ENCODE peak calls at places on chromosome 5, in seven cellular contexts. One of them, this sample, is unnamed. For H3K27me3 and H3K36me3, the result is how much of the 10 kb centered on the place peaks cover.

GRCh38 chr5:55682071-55682470 is 30.1 kb downstream of the SLC38A9 start:
- DNase-seq in colonic mucosa: no peak
- DNase-seq in SK-N-SH: no peak
- DNase-seq in psoas muscle: no peak
- DNase-seq in esophagus squamous epithelium: no peak
- DNase-seq in DND-41: no peak
- DNase-seq in body of pancreas: no peak
- DNase-seq in this sample: no peak

GRCh38 chr5:95723632-95724369 is 7.3 kb upstream of the RHOBTB3 start:
- DNase-seq in esophagus squamous epithelium: no peak
- DNase-seq in colonic mucosa: no peak
- DNase-seq in SK-N-SH: peak
- DNase-seq in body of pancreas: peak
- DNase-seq in psoas muscle: no peak
- DNase-seq in DND-41: peak
- DNase-seq in this sample: no peak

GRCh38 chr5:38809388-38810359 is 36.1 kb upstream of the OSMR start:
- DNase-seq in psoas muscle: peak
- DNase-seq in DND-41: peak
- DNase-seq in colonic mucosa: peak
- DNase-seq in SK-N-SH: peak
- DNase-seq in esophagus squamous epithelium: peak
- DNase-seq in body of pancreas: peak
- DNase-seq in this sample: peak

GRCh38 chr5:5638193-5638592 is 215.7 kb downstream of the ICE1 start:
- DNase-seq in colonic mucosa: no peak
- DNase-seq in psoas muscle: no peak
- DNase-seq in body of pancreas: no peak
- DNase-seq in SK-N-SH: peak
- DNase-seq in DND-41: no peak
- DNase-seq in esophagus squamous epithelium: no peak
- DNase-seq in this sample: no peak

GRCh38 chr5:149747833-149748366 is 17.8 kb downstream of the PPARGC1B start:
- DNase-seq in DND-41: no peak
- DNase-seq in psoas muscle: no peak
- DNase-seq in esophagus squamous epithelium: no peak
- DNase-seq in SK-N-SH: no peak
- DNase-seq in colonic mucosa: no peak
- DNase-seq in body of pancreas: no peak
- DNase-seq in this sample: no peak

GRCh38 chr5:73950441-73950873 is 324.5 kb downstream of the ARHGEF28 start:
- DNase-seq in body of pancreas: no peak
- DNase-seq in esophagus squamous epithelium: no peak
- DNase-seq in SK-N-SH: no peak
- DNase-seq in DND-41: no peak
- DNase-seq in psoas muscle: no peak
- DNase-seq in colonic mucosa: no peak
- DNase-seq in this sample: no peak

GRCh38 chr5:77145666-77146065 is 58.6 kb upstream of the ZBED3 start:
- DNase-seq in DND-41: no peak
- DNase-seq in esophagus squamous epithelium: no peak
- DNase-seq in psoas muscle: no peak
- DNase-seq in colonic mucosa: no peak
- DNase-seq in SK-N-SH: no peak
- DNase-seq in body of pancreas: no peak
- DNase-seq in this sample: no peak

GRCh38 chr5:133400120-133400519 is 212.2 kb downstream of the FSTL4 start:
- DNase-seq in colonic mucosa: no peak
- DNase-seq in psoas muscle: no peak
- DNase-seq in SK-N-SH: no peak
- DNase-seq in body of pancreas: no peak
- DNase-seq in esophagus squamous epithelium: no peak
- DNase-seq in DND-41: no peak
- DNase-seq in this sample: no peak

GRCh38 chr5:54278979-54279717 is 31.2 kb downstream of the ARL15 start:
- DNase-seq in SK-N-SH: no peak
- DNase-seq in esophagus squamous epithelium: no peak
- DNase-seq in body of pancreas: no peak
- DNase-seq in colonic mucosa: no peak
- DNase-seq in psoas muscle: no peak
- DNase-seq in DND-41: no peak
- DNase-seq in this sample: no peak

GRCh38 chr5:18067615-18068014 is 433.4 kb downstream of the TAF11L14 start:
- DNase-seq in body of pancreas: no peak
- DNase-seq in psoas muscle: no peak
- DNase-seq in colonic mucosa: no peak
- DNase-seq in SK-N-SH: no peak
- DNase-seq in esophagus squamous epithelium: no peak
- DNase-seq in DND-41: no peak
- DNase-seq in this sample: no peak

GRCh38 chr5:68287976-68288755 is 72.6 kb downstream of the PIK3R1 start:
- DNase-seq in esophagus squamous epithelium: no peak
- DNase-seq in DND-41: peak
- DNase-seq in SK-N-SH: peak
- DNase-seq in psoas muscle: peak
- DNase-seq in colonic mucosa: peak
- DNase-seq in body of pancreas: peak
- DNase-seq in this sample: peak

GRCh38 chr5:139709587-139710369 is 61.6 kb downstream of the CXXC5 start:
- DNase-seq in DND-41: peak
- DNase-seq in SK-N-SH: peak
- DNase-seq in esophagus squamous epithelium: no peak
- DNase-seq in psoas muscle: peak
- DNase-seq in body of pancreas: peak
- DNase-seq in colonic mucosa: no peak
- DNase-seq in this sample: peak

GRCh38 chr5:14235872-14236271 is 92.7 kb downstream of the TRIO start:
- DNase-seq in colonic mucosa: no peak
- DNase-seq in psoas muscle: no peak
- DNase-seq in DND-41: no peak
- DNase-seq in body of pancreas: no peak
- DNase-seq in esophagus squamous epithelium: no peak
- DNase-seq in SK-N-SH: no peak
- DNase-seq in this sample: no peak

GRCh38 chr5:505946-506555 is 18.2 kb downstream of the SLC9A3 start:
- DNase-seq in esophagus squamous epithelium: no peak
- DNase-seq in SK-N-SH: no peak
- DNase-seq in colonic mucosa: peak
- DNase-seq in DND-41: no peak
- DNase-seq in psoas muscle: no peak
- DNase-seq in body of pancreas: peak
- DNase-seq in this sample: no peak

GRCh38 chr5:65338606-65339151 is 143.0 kb downstream of the ADAMTS6 start:
- DNase-seq in esophagus squamous epithelium: no peak
- DNase-seq in SK-N-SH: no peak
- DNase-seq in psoas muscle: peak
- DNase-seq in colonic mucosa: no peak
- DNase-seq in body of pancreas: no peak
- DNase-seq in DND-41: no peak
- DNase-seq in this sample: no peak

GRCh38 chr5:111830333-111830732 is 73.3 kb upstream of the NREP start:
- DNase-seq in colonic mucosa: no peak
- DNase-seq in body of pancreas: no peak
- DNase-seq in psoas muscle: no peak
- DNase-seq in esophagus squamous epithelium: no peak
- DNase-seq in SK-N-SH: no peak
- DNase-seq in DND-41: no peak
- DNase-seq in this sample: no peak

GRCh38 chr5:149837680-149838269 is 106.8 kb downstream of the PDE6A start:
- DNase-seq in DND-41: peak
- DNase-seq in colonic mucosa: peak
- DNase-seq in SK-N-SH: peak
- DNase-seq in esophagus squamous epithelium: no peak
- DNase-seq in body of pancreas: peak
- DNase-seq in psoas muscle: peak
- DNase-seq in this sample: no peak

GRCh38 chr5:173323121-173323798 is 5.0 kb downstream of the STC2 start:
- DNase-seq in colonic mucosa: no peak
- DNase-seq in esophagus squamous epithelium: no peak
- DNase-seq in body of pancreas: no peak
- DNase-seq in psoas muscle: no peak
- DNase-seq in SK-N-SH: no peak
- DNase-seq in DND-41: no peak
- DNase-seq in this sample: no peak
- H3K27me3 ChIP-seq in colonic mucosa: under half
- H3K27me3 ChIP-seq in esophagus squamous epithelium: half or more
- H3K27me3 ChIP-seq in body of pancreas: under half
- H3K27me3 ChIP-seq in psoas muscle: under half
- H3K27me3 ChIP-seq in SK-N-SH: under half
- H3K27me3 ChIP-seq in DND-41: under half
- H3K27me3 ChIP-seq in this sample: under half

GRCh38 chr5:84088996-84089395 is 295.7 kb downstream of the EDIL3 start:
- DNase-seq in esophagus squamous epithelium: no peak
- DNase-seq in colonic mucosa: peak
- DNase-seq in DND-41: no peak
- DNase-seq in SK-N-SH: peak
- DNase-seq in body of pancreas: no peak
- DNase-seq in psoas muscle: no peak
- DNase-seq in this sample: no peak
- TF ChIP-seq CTCF in esophagus squamous epithelium: no peak
- TF ChIP-seq CTCF in colonic mucosa: no peak
- TF ChIP-seq CTCF in DND-41: peak
- TF ChIP-seq CTCF in SK-N-SH: peak
- TF ChIP-seq CTCF in body of pancreas: no peak
- TF ChIP-seq CTCF in psoas muscle: no peak
- TF ChIP-seq CTCF in this sample: peak

DNA sequence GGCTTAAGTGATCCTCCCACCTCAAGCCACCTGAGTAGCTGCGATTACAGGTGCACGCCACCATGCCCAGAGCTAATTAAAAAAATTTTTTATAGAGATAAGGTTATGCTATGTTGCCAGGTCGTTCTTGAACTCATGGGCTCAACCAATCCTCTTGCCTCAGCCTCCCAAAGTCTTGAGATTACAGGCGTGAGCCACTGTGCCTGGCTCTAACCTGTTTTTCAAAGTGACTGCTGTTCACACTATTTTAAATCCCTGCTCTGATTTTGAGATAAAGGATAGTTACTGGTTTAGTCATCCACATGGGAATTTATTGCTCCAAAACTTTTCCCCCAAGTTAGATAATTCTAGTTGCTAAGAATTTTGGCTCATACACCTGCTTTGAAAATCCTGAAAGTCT is 48.2 kb upstream of the MTMR12 start:
- DNase-seq in body of pancreas: no peak
- DNase-seq in esophagus squamous epithelium: no peak
- DNase-seq in SK-N-SH: no peak
- DNase-seq in psoas muscle: no peak
- DNase-seq in colonic mucosa: no peak
- DNase-seq in DND-41: no peak
- DNase-seq in this sample: no peak
- H3K36me3 ChIP-seq in body of pancreas: under half
- H3K36me3 ChIP-seq in esophagus squamous epithelium: half or more
- H3K36me3 ChIP-seq in SK-N-SH: under half
- H3K36me3 ChIP-seq in psoas muscle: half or more
- H3K36me3 ChIP-seq in colonic mucosa: under half
- H3K36me3 ChIP-seq in DND-41: half or more
- H3K36me3 ChIP-seq in this sample: under half

GRCh38 chr5:154570572-154571324 is 92.7 kb upstream of the HAND1 start:
- DNase-seq in colonic mucosa: no peak
- DNase-seq in body of pancreas: no peak
- DNase-seq in esophagus squamous epithelium: no peak
- DNase-seq in SK-N-SH: no peak
- DNase-seq in psoas muscle: no peak
- DNase-seq in DND-41: no peak
- DNase-seq in this sample: no peak
- H3K27me3 ChIP-seq in colonic mucosa: under half
- H3K27me3 ChIP-seq in body of pancreas: under half
- H3K27me3 ChIP-seq in esophagus squamous epithelium: half or more
- H3K27me3 ChIP-seq in SK-N-SH: under half
- H3K27me3 ChIP-seq in psoas muscle: under half
- H3K27me3 ChIP-seq in DND-41: under half
- H3K27me3 ChIP-seq in this sample: under half

GRCh38 chr5:180208435-180209081 is 453 bp downstream of the RASGEF1C start:
- DNase-seq in DND-41: no peak
- DNase-seq in body of pancreas: no peak
- DNase-seq in psoas muscle: no peak
- DNase-seq in esophagus squamous epithelium: no peak
- DNase-seq in SK-N-SH: peak
- DNase-seq in colonic mucosa: no peak
- DNase-seq in this sample: no peak
- TF ChIP-seq CTCF in DND-41: no peak
- TF ChIP-seq CTCF in body of pancreas: no peak
- TF ChIP-seq CTCF in psoas muscle: no peak
- TF ChIP-seq CTCF in esophagus squamous epithelium: no peak
- TF ChIP-seq CTCF in SK-N-SH: peak
- TF ChIP-seq CTCF in colonic mucosa: no peak
- TF ChIP-seq CTCF in this sample: no peak

GRCh38 chr5:91366571-91366970 is 16.5 kb downstream of the ARRDC3 start:
- DNase-seq in DND-41: no peak
- DNase-seq in psoas muscle: no peak
- DNase-seq in esophagus squamous epithelium: no peak
- DNase-seq in colonic mucosa: no peak
- DNase-seq in body of pancreas: no peak
- DNase-seq in SK-N-SH: no peak
- DNase-seq in this sample: no peak

GRCh38 chr5:91367908-91368648 is 15.0 kb downstream of the ARRDC3 start:
- DNase-seq in esophagus squamous epithelium: no peak
- DNase-seq in DND-41: no peak
- DNase-seq in psoas muscle: no peak
- DNase-seq in SK-N-SH: no peak
- DNase-seq in body of pancreas: no peak
- DNase-seq in colonic mucosa: no peak
- DNase-seq in this sample: no peak

GRCh38 chr5:91367374-91367773 is 15.7 kb downstream of the ARRDC3 start:
- DNase-seq in SK-N-SH: no peak
- DNase-seq in esophagus squamous epithelium: no peak
- DNase-seq in colonic mucosa: no peak
- DNase-seq in psoas muscle: no peak
- DNase-seq in DND-41: no peak
- DNase-seq in body of pancreas: no peak
- DNase-seq in this sample: no peak

GRCh38 chr5:91373016-91373415 is 10.1 kb downstream of the ARRDC3 start:
- DNase-seq in colonic mucosa: no peak
- DNase-seq in esophagus squamous epithelium: no peak
- DNase-seq in SK-N-SH: no peak
- DNase-seq in DND-41: no peak
- DNase-seq in body of pancreas: no peak
- DNase-seq in psoas muscle: no peak
- DNase-seq in this sample: no peak

DNA sequence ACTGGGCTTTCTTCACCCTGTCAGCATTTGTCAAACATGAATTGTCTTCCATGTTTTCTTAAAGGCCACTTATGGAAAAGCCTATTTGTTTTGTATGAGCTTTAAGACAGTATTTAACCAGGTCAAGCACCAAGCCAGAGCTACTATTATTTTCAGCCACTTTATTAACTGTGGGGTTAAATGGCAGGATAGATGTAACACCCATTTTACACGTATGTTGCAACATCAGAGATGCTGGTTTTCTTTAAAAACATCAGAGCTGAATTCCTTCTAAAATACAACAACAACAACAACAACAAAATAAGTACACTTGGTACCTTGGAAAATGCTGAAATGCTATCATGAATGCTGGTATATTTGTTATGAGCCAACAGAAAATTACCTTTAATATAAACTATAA is 13.6 kb downstream of the ARRDC3 start:
- DNase-seq in SK-N-SH: no peak
- DNase-seq in esophagus squamous epithelium: no peak
- DNase-seq in body of pancreas: no peak
- DNase-seq in DND-41: no peak
- DNase-seq in colonic mucosa: no peak
- DNase-seq in psoas muscle: no peak
- DNase-seq in this sample: no peak
- H3K36me3 ChIP-seq in SK-N-SH: half or more
- H3K36me3 ChIP-seq in esophagus squamous epithelium: half or more
- H3K36me3 ChIP-seq in body of pancreas: under half
- H3K36me3 ChIP-seq in DND-41: half or more
- H3K36me3 ChIP-seq in colonic mucosa: under half
- H3K36me3 ChIP-seq in psoas muscle: half or more
- H3K36me3 ChIP-seq in this sample: under half